ENCODE peak calls at places on chromosomes 4 and X, in seven cellular contexts. O, M, J, I, E, B and Q are unnamed samples.

GRCh38 chrX:51148848-51149247 is 183.8 kb upstream of the NUDT10 start:
- DNase-seq in O (peak), M (peak), J (no peak), I (no peak), E (peak), B (no peak), Q (no peak)

GRCh38 chr4:74534121-74534520 is 89.2 kb downstream of the AREG start:
- DNase-seq in O (no peak), M (no peak), J (no peak), I (no peak), E (no peak), B (no peak), Q (no peak)

GRCh38 chrX:134513091-134513490 is 53.1 kb downstream of the HPRT1 start:
- DNase-seq in O (no peak), M (no peak), J (no peak), I (peak), E (no peak), B (no peak), Q (no peak)

GRCh38 chrX:125131146-125131545 is 188.5 kb upstream of the TEX13C start:
- DNase-seq in O (no peak), M (peak), J (no peak), I (no peak), E (no peak), B (no peak), Q (no peak)

GRCh38 chr4:168868044-168868855 is 141.8 kb downstream of the CBR4 start:
- DNase-seq in O (no peak), M (no peak), J (no peak), I (peak), E (no peak), B (peak), Q (no peak)

GRCh38 chr4:154958621-154959358 is 177.7 kb downstream of the RBM46 start:
- DNase-seq in O (no peak), M (no peak), J (peak), I (peak), E (no peak), B (no peak), Q (peak)

GRCh38 chrX:19344661-19345060 is 934 bp downstream of the PDHA1 start:
- DNase-seq in O (no peak), M (no peak), J (no peak), I (no peak), E (no peak), B (no peak), Q (no peak)

GRCh38 chr4:155972098-155972497 is 18.4 kb upstream of the CTSO start:
- DNase-seq in O (peak), M (peak), J (no peak), I (peak), E (no peak), B (no peak), Q (no peak)

GRCh38 chr4:23384741-23385140 is 505.1 kb downstream of the PPARGC1A start:
- DNase-seq in O (no peak), M (no peak), J (no peak), I (peak), E (no peak), B (no peak), Q (no peak)

GRCh38 chrX:40871385-40872082 is 136.2 kb upstream of the MED14 start:
- DNase-seq in O (no peak), M (no peak), J (no peak), I (peak), E (no peak), B (no peak), Q (no peak)

GRCh38 chr4:141684785-141685184 is 48.4 kb downstream of the IL15 start:
- DNase-seq in O (no peak), M (no peak), J (no peak), I (peak), E (no peak), B (no peak), Q (no peak)

GRCh38 chr4:17273047-17273446 is 238.8 kb downstream of the QDPR start:
- DNase-seq in O (no peak), M (no peak), J (no peak), I (no peak), E (no peak), B (no peak), Q (no peak)

GRCh38 chr4:145619639-145619996 is 433 bp downstream of the MMAA start:
- DNase-seq in O (peak), M (peak), J (no peak), I (no peak), E (peak), B (no peak), Q (peak)

GRCh38 chrX:31228415-31228832 is 156.6 kb upstream of the FTHL17 start:
- DNase-seq in O (no peak), M (no peak), J (no peak), I (peak), E (no peak), B (no peak), Q (no peak)

GRCh38 chrX:30615229-30615628 is 37.7 kb upstream of the TASL start:
- DNase-seq in O (no peak), M (no peak), J (no peak), I (no peak), E (no peak), B (no peak), Q (no peak)

GRCh38 chrX:39823848-39824247 is 273.9 kb downstream of the BCOR start:
- DNase-seq in O (no peak), M (no peak), J (no peak), I (no peak), E (no peak), B (no peak), Q (no peak)

GRCh38 chrX:1601768-1602085 is 10.3 kb downstream of the AKAP17A start:
- DNase-seq in O (no peak), M (no peak), J (no peak), I (no peak), E (no peak), B (no peak), Q (no peak)

GRCh38 chr4:111678466-111678865 is 466.8 kb upstream of the FAM241A start:
- DNase-seq in O (no peak), M (no peak), J (no peak), I (peak), E (no peak), B (peak), Q (no peak)

GRCh38 chr4:88200186-88200585 is 41.7 kb upstream of the ABCG2 start:
- DNase-seq in O (no peak), M (no peak), J (no peak), I (no peak), E (no peak), B (no peak), Q (no peak)

GRCh38 chrX:53188763-53189162 is 36.2 kb downstream of the KDM5C start:
- DNase-seq in O (no peak), M (no peak), J (no peak), I (no peak), E (no peak), B (no peak), Q (no peak)

GRCh38 chr4:3201718-3202702 is 46.9 kb upstream of the MSANTD1 start:
- DNase-seq in O (no peak), M (no peak), J (no peak), I (peak), E (no peak), B (no peak), Q (no peak)

GRCh38 chr4:86496094-86497060 is 97.7 kb upstream of the PTPN13 start:
- DNase-seq in O (peak), M (peak), J (no peak), I (peak), E (peak), B (no peak), Q (no peak)

GRCh38 chr4:39004818-39005217 is 27.4 kb downstream of the TMEM156 start:
- DNase-seq in O (no peak), M (no peak), J (no peak), I (no peak), E (no peak), B (no peak), Q (no peak)

GRCh38 chr4:77229433-77229832 is 72.4 kb downstream of the CCNG2 start:
- DNase-seq in O (no peak), M (no peak), J (no peak), I (no peak), E (no peak), B (no peak), Q (no peak)

GRCh38 chrX:72346306-72346949 is 40.7 kb upstream of the CITED1 start:
- DNase-seq in O (no peak), M (peak), J (no peak), I (no peak), E (no peak), B (no peak), Q (no peak)

GRCh38 chr4:7464259-7464655 is 29.5 kb upstream of the PSAPL1 start:
- DNase-seq in O (no peak), M (no peak), J (no peak), I (no peak), E (no peak), B (no peak), Q (no peak)

GRCh38 chrX:149837639-149838038 is 43.3 kb upstream of the MAGEA8 start:
- DNase-seq in O (no peak), M (no peak), J (no peak), I (no peak), E (no peak), B (no peak), Q (no peak)

DNA sequence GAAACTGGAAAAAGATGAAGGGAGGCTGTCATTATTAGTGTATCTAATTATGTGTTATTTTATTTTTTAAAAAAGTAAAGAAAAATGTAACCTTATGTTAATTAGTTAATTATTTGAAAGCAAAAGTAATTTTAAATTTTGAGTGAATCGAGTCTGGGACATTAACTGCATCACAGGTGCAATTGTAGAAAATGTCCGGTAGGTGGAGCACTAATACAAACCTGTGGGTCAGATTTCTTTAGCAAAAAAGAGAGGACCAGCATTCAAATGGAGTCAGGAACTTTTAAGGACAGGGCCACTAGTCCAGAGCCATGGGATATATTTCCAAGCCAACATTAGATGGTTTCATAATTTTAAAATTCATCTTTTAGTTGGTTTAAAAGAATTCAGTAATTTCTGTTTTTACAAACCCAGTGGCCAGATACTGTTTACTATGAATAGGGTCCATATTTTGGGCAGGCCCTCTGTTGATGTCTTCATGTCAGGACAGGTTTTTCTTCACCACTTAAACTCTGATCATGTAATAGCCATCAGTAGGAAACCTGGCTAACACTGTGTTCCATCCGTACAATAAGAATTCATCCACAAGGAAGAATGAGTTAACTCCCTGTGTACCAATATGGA is 27.2 kb downstream of the BST1 start:
- DNase-seq in O (peak), M (peak), J (no peak), I (peak), E (no peak), B (no peak), Q (no peak)
- TF ChIP-seq CTCF in O (peak), M (peak), J (peak), I (peak), E (peak), B (peak), Q (peak)

GRCh38 chr4:11650801-11651596 is 222.3 kb upstream of the HS3ST1 start:
- DNase-seq in O (peak), M (no peak), J (no peak), I (peak), E (no peak), B (no peak), Q (no peak)
- TF ChIP-seq CTCF in O (no peak), M (no peak), J (no peak), I (no peak), E (no peak), B (no peak), Q (no peak)

DNA sequence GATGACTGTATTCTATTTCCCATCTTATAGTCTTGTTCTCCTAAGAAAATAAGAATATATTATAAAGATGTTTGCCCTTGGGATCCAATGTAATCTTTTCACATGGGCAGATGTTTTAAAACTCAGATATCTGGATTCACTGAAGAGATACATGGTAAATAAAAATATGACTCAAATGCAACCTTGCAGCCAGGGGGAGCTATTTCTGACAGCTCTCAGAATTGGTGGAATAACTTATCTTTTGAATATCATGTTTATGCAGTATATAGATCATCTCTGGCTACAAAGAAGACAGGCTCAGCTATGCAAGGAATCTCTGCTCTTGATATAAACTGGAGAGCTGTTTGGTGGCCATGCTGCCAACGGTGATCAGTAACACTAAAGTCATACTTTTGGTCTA is 274.7 kb downstream of the GLUD2 start:
- DNase-seq in O (no peak), M (no peak), J (no peak), I (no peak), E (no peak), B (no peak), Q (no peak)
- TF ChIP-seq CTCF in O (peak), M (peak), J (no peak), I (no peak), E (no peak), B (no peak), Q (no peak)

DNA sequence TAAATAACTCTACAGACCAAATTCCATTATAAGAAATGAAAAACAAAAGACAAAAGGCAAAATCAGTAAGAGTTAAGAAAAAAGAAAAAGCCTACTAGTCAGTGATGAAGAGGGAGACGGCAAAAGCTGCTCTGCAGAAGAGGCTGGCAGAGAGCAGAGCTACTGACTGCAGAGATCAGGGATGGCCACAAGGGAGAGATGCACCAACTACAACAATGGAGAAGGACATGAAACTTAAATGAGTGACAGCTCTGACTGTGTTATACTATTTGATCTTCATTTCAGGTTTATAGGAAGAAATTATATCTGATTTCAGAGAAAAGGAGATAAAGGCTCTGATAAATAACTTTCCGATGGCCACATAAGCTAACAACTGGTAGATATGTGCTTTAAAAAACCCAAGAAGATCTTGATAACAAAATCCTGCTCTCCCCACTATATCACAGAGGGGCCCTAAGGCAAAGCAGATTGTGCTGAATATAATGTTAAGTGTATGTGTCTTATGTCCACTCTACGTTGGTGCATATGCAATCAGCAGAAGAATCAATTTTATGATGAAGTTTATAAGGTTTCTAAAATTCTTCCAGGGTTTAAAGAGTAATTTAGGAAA is 58.4 kb upstream of the COX18 start:
- DNase-seq in O (no peak), M (peak), J (no peak), I (no peak), E (no peak), B (no peak), Q (no peak)
- TF ChIP-seq CTCF in O (peak), M (peak), J (peak), I (peak), E (no peak), B (no peak), Q (no peak)

GRCh38 chr4:85127653-85128052 is 161.2 kb upstream of the WDFY3 start:
- DNase-seq in O (peak), M (peak), J (no peak), I (peak), E (peak), B (no peak), Q (no peak)
- TF ChIP-seq CTCF in O (peak), M (peak), J (peak), I (peak), E (peak), B (peak), Q (peak)